ENCODE peak calls at places on chromosome 9, in five cellular contexts. One of them, this sample, is unnamed.
A peak's percentile ranks its signal among the peaks of the same experiment; 100 is the strongest.

GRCh38 chr9:129500166-129500862 is 120.6 kb downstream of the C9orf50 start:
- DNase-seq in brain pericyte: no peak
- DNase-seq in AG04450: no peak
- DNase-seq in iris pigment epithelial cell: peak; percentile 74
- DNase-seq in erythroblast: no peak
- DNase-seq in this sample: no peak

GRCh38 chr9:86955554-86955953 is 8.2 kb upstream of the GAS1 start:
- DNase-seq in erythroblast: no peak
- DNase-seq in AG04450: no peak
- DNase-seq in brain pericyte: no peak
- DNase-seq in iris pigment epithelial cell: no peak
- DNase-seq in this sample: no peak

GRCh38 chr9:136039488-136039887 is 55.6 kb downstream of the NACC2 start:
- DNase-seq in iris pigment epithelial cell: no peak
- DNase-seq in brain pericyte: no peak
- DNase-seq in AG04450: no peak
- DNase-seq in erythroblast: no peak
- DNase-seq in this sample: no peak

GRCh38 chr9:137971477-137972138 is 94.0 kb downstream of the CACNA1B start:
- DNase-seq in erythroblast: no peak
- DNase-seq in AG04450: no peak
- DNase-seq in brain pericyte: no peak
- DNase-seq in iris pigment epithelial cell: no peak
- DNase-seq in this sample: no peak

GRCh38 chr9:133633681-133633990 is 2.5 kb upstream of the DBH start:
- DNase-seq in iris pigment epithelial cell: no peak
- DNase-seq in AG04450: no peak
- DNase-seq in brain pericyte: no peak
- DNase-seq in erythroblast: no peak
- DNase-seq in this sample: no peak

GRCh38 chr9:97598461-97599288 is 34.5 kb downstream of the TSTD2 start:
- DNase-seq in iris pigment epithelial cell: peak; percentile 82
- DNase-seq in brain pericyte: peak; percentile 22
- DNase-seq in AG04450: peak; percentile 60
- DNase-seq in erythroblast: peak; percentile 83
- DNase-seq in this sample: peak; percentile 68

GRCh38 chr9:80090317-80090716 is 518.6 kb downstream of the TLE4 start:
- DNase-seq in AG04450: no peak
- DNase-seq in erythroblast: no peak
- DNase-seq in brain pericyte: no peak
- DNase-seq in iris pigment epithelial cell: no peak
- DNase-seq in this sample: no peak

GRCh38 chr9:107755267-107755666 is 265.7 kb upstream of the KLF4 start:
- DNase-seq in erythroblast: no peak
- DNase-seq in brain pericyte: no peak
- DNase-seq in AG04450: no peak
- DNase-seq in iris pigment epithelial cell: peak; percentile 57
- DNase-seq in this sample: no peak

GRCh38 chr9:74125916-74126315 is 371.2 kb upstream of the RORB start:
- DNase-seq in iris pigment epithelial cell: peak; percentile 14
- DNase-seq in brain pericyte: no peak
- DNase-seq in erythroblast: no peak
- DNase-seq in AG04450: no peak
- DNase-seq in this sample: no peak

GRCh38 chr9:98144076-98144475 is 25.1 kb upstream of the TRIM14 start:
- DNase-seq in AG04450: no peak
- DNase-seq in iris pigment epithelial cell: no peak
- DNase-seq in erythroblast: no peak
- DNase-seq in brain pericyte: no peak
- DNase-seq in this sample: no peak

GRCh38 chr9:4654084-4654483 is 8.0 kb upstream of the PLPP6 start:
- DNase-seq in erythroblast: no peak
- DNase-seq in AG04450: no peak
- DNase-seq in brain pericyte: no peak
- DNase-seq in iris pigment epithelial cell: no peak
- DNase-seq in this sample: no peak

GRCh38 chr9:77946969-77947368 is 84.6 kb downstream of the GNAQ start:
- DNase-seq in brain pericyte: no peak
- DNase-seq in erythroblast: no peak
- DNase-seq in AG04450: no peak
- DNase-seq in iris pigment epithelial cell: no peak
- DNase-seq in this sample: no peak

GRCh38 chr9:121281614-121282291 is 13.8 kb downstream of the GSN start:
- DNase-seq in iris pigment epithelial cell: peak; percentile 73
- DNase-seq in AG04450: no peak
- DNase-seq in erythroblast: peak; percentile 43
- DNase-seq in brain pericyte: no peak
- DNase-seq in this sample: no peak

GRCh38 chr9:124349675-124350484 is 65.4 kb downstream of the PSMB7 start:
- DNase-seq in brain pericyte: no peak
- DNase-seq in AG04450: no peak
- DNase-seq in erythroblast: no peak
- DNase-seq in iris pigment epithelial cell: no peak
- DNase-seq in this sample: no peak

GRCh38 chr9:5178126-5178805 is 7.2 kb downstream of the INSL6 start:
- DNase-seq in brain pericyte: no peak
- DNase-seq in AG04450: no peak
- DNase-seq in iris pigment epithelial cell: no peak
- DNase-seq in erythroblast: no peak
- DNase-seq in this sample: no peak

GRCh38 chr9:136552117-136552685 is 6.4 kb upstream of the NOTCH1 start:
- DNase-seq in AG04450: peak; percentile 32
- DNase-seq in iris pigment epithelial cell: peak; percentile 55
- DNase-seq in erythroblast: no peak
- DNase-seq in brain pericyte: no peak
- DNase-seq in this sample: no peak

GRCh38 chr9:100213730-100214477 is 114.9 kb downstream of the INVS start:
- DNase-seq in AG04450: peak; percentile 13
- DNase-seq in iris pigment epithelial cell: peak; percentile 94
- DNase-seq in erythroblast: peak; percentile 84
- DNase-seq in brain pericyte: no peak
- DNase-seq in this sample: no peak

GRCh38 chr9:9212963-9213362 is 1399.8 kb downstream of the PTPRD start:
- DNase-seq in brain pericyte: no peak
- DNase-seq in erythroblast: no peak
- DNase-seq in iris pigment epithelial cell: no peak
- DNase-seq in AG04450: no peak
- DNase-seq in this sample: no peak

GRCh38 chr9:16475257-16475656 is 395.2 kb downstream of the BNC2 start:
- DNase-seq in AG04450: no peak
- DNase-seq in iris pigment epithelial cell: no peak
- DNase-seq in brain pericyte: no peak
- DNase-seq in erythroblast: no peak
- DNase-seq in this sample: no peak

GRCh38 chr9:10678790-10679189 is 66.0 kb upstream of the PTPRD start:
- DNase-seq in erythroblast: no peak
- DNase-seq in AG04450: no peak
- DNase-seq in iris pigment epithelial cell: peak; percentile 83
- DNase-seq in brain pericyte: peak; percentile 57
- DNase-seq in this sample: no peak

GRCh38 chr9:134485653-134486052 is 155.9 kb upstream of the COL5A1 start:
- DNase-seq in AG04450: no peak
- DNase-seq in erythroblast: no peak
- DNase-seq in brain pericyte: no peak
- DNase-seq in iris pigment epithelial cell: no peak
- DNase-seq in this sample: no peak

GRCh38 chr9:124450241-124450924 is at the start of gene ADGRD2:
- DNase-seq in erythroblast: peak; percentile 27
- DNase-seq in AG04450: no peak
- DNase-seq in iris pigment epithelial cell: peak; percentile 8
- DNase-seq in brain pericyte: no peak
- DNase-seq in this sample: no peak

GRCh38 chr9:17075146-17075757 is 59.6 kb upstream of the CNTLN start:
- DNase-seq in brain pericyte: no peak
- DNase-seq in erythroblast: no peak
- DNase-seq in iris pigment epithelial cell: no peak
- DNase-seq in AG04450: no peak
- DNase-seq in this sample: no peak

GRCh38 chr9:97220894-97221477 is 86.5 kb upstream of the CCDC180 start:
- DNase-seq in erythroblast: no peak
- DNase-seq in brain pericyte: no peak
- DNase-seq in iris pigment epithelial cell: no peak
- DNase-seq in AG04450: no peak
- DNase-seq in this sample: no peak

GRCh38 chr9:111056554-111056953 is 18.3 kb upstream of the LPAR1 start:
- DNase-seq in erythroblast: no peak
- DNase-seq in brain pericyte: peak; percentile 74
- DNase-seq in iris pigment epithelial cell: peak; percentile 71
- DNase-seq in AG04450: no peak
- DNase-seq in this sample: no peak

GRCh38 chr9:17509151-17509550 is 69.7 kb upstream of the SH3GL2 start:
- DNase-seq in AG04450: no peak
- DNase-seq in brain pericyte: no peak
- DNase-seq in iris pigment epithelial cell: no peak
- DNase-seq in erythroblast: no peak
- DNase-seq in this sample: no peak

GRCh38 chr9:135478858-135479468 is 619 bp upstream of the PPP1R26 start:
- DNase-seq in erythroblast: no peak
- DNase-seq in iris pigment epithelial cell: no peak
- DNase-seq in brain pericyte: no peak
- DNase-seq in AG04450: no peak
- DNase-seq in this sample: no peak

GRCh38 chr9:94817291-94818195 is 91.0 kb downstream of the AOPEP start:
- DNase-seq in brain pericyte: no peak
- DNase-seq in erythroblast: no peak
- DNase-seq in iris pigment epithelial cell: no peak
- DNase-seq in AG04450: no peak
- DNase-seq in this sample: no peak

GRCh38 chr9:135666534-135667402 is 3.7 kb downstream of the LCN9 start:
- DNase-seq in iris pigment epithelial cell: no peak
- DNase-seq in brain pericyte: no peak
- DNase-seq in AG04450: no peak
- DNase-seq in erythroblast: no peak
- DNase-seq in this sample: no peak

GRCh38 chr9:17613723-17614122 is 34.9 kb downstream of the SH3GL2 start:
- DNase-seq in brain pericyte: no peak
- DNase-seq in iris pigment epithelial cell: peak; percentile 44
- DNase-seq in AG04450: peak; percentile 56
- DNase-seq in erythroblast: no peak
- DNase-seq in this sample: no peak

GRCh38 chr9:112048924-112049785 is 125.9 kb downstream of the SUSD1 start:
- DNase-seq in AG04450: no peak
- DNase-seq in brain pericyte: no peak
- DNase-seq in erythroblast: no peak
- DNase-seq in iris pigment epithelial cell: peak; percentile 86
- DNase-seq in this sample: no peak

GRCh38 chr9:137449081-137449844 is 8.1 kb upstream of the ENTPD8 start:
- DNase-seq in erythroblast: no peak
- DNase-seq in brain pericyte: no peak
- DNase-seq in AG04450: no peak
- DNase-seq in iris pigment epithelial cell: no peak
- DNase-seq in this sample: no peak

GRCh38 chr9:131727184-131727785 is 12.6 kb downstream of the RAPGEF1 start:
- DNase-seq in AG04450: no peak
- DNase-seq in brain pericyte: no peak
- DNase-seq in iris pigment epithelial cell: peak; percentile 68
- DNase-seq in erythroblast: no peak
- DNase-seq in this sample: no peak

GRCh38 chr9:5500441-5501235 is 9.7 kb upstream of the PDCD1LG2 start:
- DNase-seq in brain pericyte: no peak
- DNase-seq in AG04450: no peak
- DNase-seq in iris pigment epithelial cell: peak; percentile 81
- DNase-seq in erythroblast: peak; percentile 67
- DNase-seq in this sample: no peak

GRCh38 chr9:124077915-124078572 is 66.5 kb downstream of the LHX2 start:
- DNase-seq in AG04450: no peak
- DNase-seq in erythroblast: no peak
- DNase-seq in iris pigment epithelial cell: no peak
- DNase-seq in brain pericyte: no peak
- DNase-seq in this sample: no peak